ENCODE peak calls at places on chromosome 3, in six cellular contexts. R is adrenal gland, S is tibial artery, Y is progenitor cell of endocrine pancreas, U is mammary epithelial cell, K is left ventricle myocardium inferior. I is an unnamed sample.

GRCh38 chr3:12350151-12350813 is 61.4 kb downstream of the PPARG start:
- DNase-seq in R (peak), S (peak), Y (no peak), U (no peak), K (no peak), I (no peak)

GRCh38 chr3:50444213-50444612 is 59.2 kb downstream of the CACNA2D2 start:
- DNase-seq in R (no peak), S (no peak), Y (no peak), U (no peak), K (no peak), I (no peak)

GRCh38 chr3:126124148-126124868 is 40.4 kb upstream of the SLC41A3 start:
- DNase-seq in R (peak), S (peak), Y (no peak), U (no peak), K (peak), I (no peak)

GRCh38 chr3:102248981-102249705 is 185.7 kb upstream of the ZPLD1 start:
- DNase-seq in R (no peak), S (no peak), Y (no peak), U (peak), K (no peak), I (no peak)

GRCh38 chr3:179146911-179147570 is 1.1 kb upstream of the PIK3CA start:
- DNase-seq in R (peak), S (no peak), Y (no peak), U (peak), K (no peak), I (peak)

GRCh38 chr3:172272699-172273098 is 175.6 kb downstream of the GHSR start:
- DNase-seq in R (no peak), S (no peak), Y (no peak), U (no peak), K (no peak), I (no peak)

GRCh38 chr3:156106721-156107373 is 13.5 kb upstream of the KCNAB1 start:
- DNase-seq in R (no peak), S (no peak), Y (no peak), U (no peak), K (no peak), I (no peak)

GRCh38 chr3:177320765-177321247 is 123.5 kb upstream of the TBL1XR1 start:
- DNase-seq in R (no peak), S (no peak), Y (no peak), U (no peak), K (no peak), I (no peak)

GRCh38 chr3:51975857-51976549 is 1.1 kb downstream of the ABHD14A start:
- DNase-seq in R (peak), S (peak), Y (peak), U (no peak), K (peak), I (peak)

GRCh38 chr3:138464490-138464860 is 30.1 kb downstream of the ESYT3 start:
- DNase-seq in R (no peak), S (no peak), Y (no peak), U (no peak), K (no peak), I (no peak)

GRCh38 chr3:188058569-188059184 is 95.3 kb upstream of the LPP start:
- DNase-seq in R (no peak), S (no peak), Y (no peak), U (no peak), K (no peak), I (no peak)

GRCh38 chr3:71564361-71564760 is 19.2 kb downstream of the FOXP1 start:
- DNase-seq in R (no peak), S (peak), Y (no peak), U (no peak), K (no peak), I (peak)

GRCh38 chr3:47022540-47023161 is 43.2 kb downstream of the NBEAL2 start:
- DNase-seq in R (peak), S (no peak), Y (no peak), U (no peak), K (no peak), I (no peak)

GRCh38 chr3:173396191-173397041 is 1.1 kb upstream of the NLGN1 start:
- DNase-seq in R (no peak), S (no peak), Y (no peak), U (no peak), K (no peak), I (no peak)

GRCh38 chr3:72177075-72178050 is 392.4 kb upstream of the PROK2 start:
- DNase-seq in R (peak), S (peak), Y (no peak), U (peak), K (peak), I (no peak)

GRCh38 chr3:31170932-31171670 is 276.6 kb upstream of the GADL1 start:
- DNase-seq in R (no peak), S (no peak), Y (no peak), U (peak), K (no peak), I (no peak)

GRCh38 chr3:177224406-177224805 is 27.1 kb upstream of the TBL1XR1 start:
- DNase-seq in R (no peak), S (no peak), Y (no peak), U (no peak), K (no peak), I (no peak)

GRCh38 chr3:49015072-49015471 is 3.3 kb downstream of the DALRD3 start:
- DNase-seq in R (no peak), S (no peak), Y (no peak), U (no peak), K (no peak), I (no peak)

GRCh38 chr3:189914799-189915198 is 205.9 kb downstream of the P3H2 start:
- DNase-seq in R (peak), S (peak), Y (no peak), U (peak), K (no peak), I (no peak)

GRCh38 chr3:29486087-29486486 is 205.2 kb downstream of the RBMS3 start:
- DNase-seq in R (no peak), S (no peak), Y (no peak), U (peak), K (no peak), I (no peak)

DNA sequence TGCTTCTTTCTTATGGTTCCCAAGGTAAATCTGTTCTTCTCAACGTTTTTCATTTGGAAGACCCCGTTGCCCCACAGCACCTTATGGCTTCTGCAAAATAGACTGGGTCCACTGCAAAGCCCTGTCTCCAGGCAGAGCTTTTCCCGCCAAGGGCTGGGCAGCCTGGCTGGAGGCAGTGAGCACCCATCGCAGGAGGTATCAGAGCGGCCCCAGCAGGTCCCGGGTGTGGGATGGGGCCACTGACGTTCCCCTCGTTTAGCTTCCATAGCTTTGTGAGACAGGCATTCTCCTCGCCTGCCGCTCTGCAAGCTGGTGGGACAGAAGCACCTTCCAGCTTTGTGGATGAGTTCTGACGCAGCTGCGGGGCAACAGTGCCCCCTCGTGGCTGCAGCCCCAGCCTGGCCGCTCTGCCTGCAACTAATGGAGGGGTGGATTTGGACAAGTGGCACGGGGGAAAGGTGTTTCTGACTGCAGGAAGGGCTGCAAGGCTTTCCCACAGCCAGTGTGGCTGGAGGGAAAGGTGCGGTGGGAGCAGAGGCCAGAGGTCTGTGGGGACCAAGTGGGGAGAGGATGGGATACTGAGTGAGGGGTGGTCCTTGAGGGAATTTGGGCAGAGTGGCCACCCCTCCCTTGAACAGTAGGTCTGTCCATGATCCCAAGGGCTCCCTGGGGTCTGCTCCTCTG is 99.3 kb downstream of the FBLN2 start:
- DNase-seq in R (peak), S (peak), Y (peak), U (peak), K (peak), I (peak)
- TF ChIP-seq CTCF in R (peak), S (peak), Y (peak), U (peak), K (peak), I (peak)

DNA sequence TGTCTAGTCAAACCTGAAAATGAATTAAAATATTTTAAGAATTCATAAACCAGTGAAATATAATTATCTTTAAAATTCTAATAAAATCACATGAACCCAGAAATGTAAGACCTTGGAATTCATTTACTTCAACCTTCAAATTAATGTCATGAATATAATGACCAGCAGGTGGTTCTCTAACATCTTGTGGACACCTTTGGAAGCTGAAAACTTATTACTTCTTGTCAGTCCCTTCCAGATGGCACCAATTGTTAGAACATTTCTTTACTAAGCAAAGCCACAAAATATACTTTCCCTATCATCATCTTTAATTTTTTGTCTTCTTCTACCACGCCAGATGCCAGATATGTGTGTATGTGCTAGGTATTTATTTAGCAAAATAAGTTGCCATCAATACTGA is 240.0 kb downstream of the MBNL1 start:
- DNase-seq in R (no peak), S (no peak), Y (no peak), U (peak), K (no peak), I (no peak)
- TF ChIP-seq CTCF in R (peak), S (peak), Y (peak), U (peak), K (peak), I (peak)

DNA sequence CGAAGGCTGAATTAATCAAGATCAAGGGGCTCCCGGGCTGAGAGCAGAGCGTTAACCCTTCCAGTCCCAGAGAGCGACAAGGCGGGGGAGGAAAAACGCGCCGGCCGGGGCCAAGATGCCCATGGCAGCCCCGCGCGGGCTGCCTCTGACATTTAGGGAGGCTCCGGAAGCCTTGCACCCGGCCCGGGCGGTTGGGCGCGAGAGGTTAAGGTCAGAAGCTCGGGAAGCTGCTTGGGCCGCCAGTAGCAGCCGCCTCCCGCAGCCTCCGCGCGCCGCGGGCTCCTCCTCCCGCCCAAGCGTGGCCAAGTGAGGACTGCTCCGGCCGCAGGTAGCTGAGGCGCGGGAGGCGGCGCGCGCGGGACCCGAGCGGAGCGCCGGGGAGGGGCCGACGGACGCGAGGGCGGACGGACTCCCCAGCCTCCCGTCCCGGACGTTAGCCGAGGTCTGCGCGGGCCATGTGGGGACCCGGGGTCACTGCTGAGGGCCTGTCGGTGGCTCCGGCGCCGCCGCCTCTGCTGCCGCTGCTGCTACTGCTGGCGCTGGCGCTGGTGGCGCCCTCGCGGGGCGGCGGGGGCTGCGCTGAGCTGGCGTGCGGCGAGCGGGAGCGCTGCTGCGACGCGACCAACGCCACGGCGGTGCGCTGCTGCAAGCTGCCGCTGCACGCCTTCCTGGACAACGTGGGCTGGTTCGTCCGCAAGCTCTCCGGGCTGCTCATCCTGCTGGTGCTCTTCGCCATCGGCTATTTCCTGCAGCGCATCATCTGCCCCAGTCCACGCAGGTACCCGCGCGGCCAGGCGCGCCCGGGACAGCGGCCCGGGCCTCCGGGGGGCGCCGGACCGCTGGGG is at the start of gene C3orf80:
- DNase-seq in R (peak), S (peak), Y (peak), U (peak), K (peak), I (peak)
- TF ChIP-seq CTCF in R (peak), S (no peak), Y (peak), U (no peak), K (peak), I (peak)

GRCh38 chr3:134299888-134300206 is 49.2 kb upstream of the RYK start:
- DNase-seq in R (no peak), S (no peak), Y (no peak), U (no peak), K (no peak), I (no peak)
- TF ChIP-seq CTCF in R (no peak), S (no peak), Y (no peak), U (no peak), K (no peak), I (no peak)

GRCh38 chr3:9792405-9793160 is at the start of the genes ARPC4 and TADA3:
- DNase-seq in R (peak), S (peak), Y (peak), U (peak), K (peak), I (peak)
- TF ChIP-seq CTCF in R (no peak), S (peak), Y (peak), U (no peak), K (peak), I (no peak)

GRCh38 chr3:133831966-133832801 is 26.6 kb downstream of the SRPRB start:
- DNase-seq in R (no peak), S (no peak), Y (no peak), U (no peak), K (no peak), I (no peak)
- TF ChIP-seq CTCF in R (no peak), S (no peak), Y (peak), U (no peak), K (peak), I (no peak)

GRCh38 chr3:128112406-128112968 is 11.1 kb downstream of the RUVBL1 start:
- DNase-seq in R (peak), S (no peak), Y (no peak), U (peak), K (no peak), I (no peak)
- TF ChIP-seq CTCF in R (peak), S (no peak), Y (no peak), U (no peak), K (no peak), I (no peak)

GRCh38 chr3:129026728-129027543 is 25.8 kb downstream of the EFCC1 start:
- DNase-seq in R (peak), S (peak), Y (peak), U (peak), K (peak), I (peak)
- TF ChIP-seq CTCF in R (peak), S (peak), Y (peak), U (peak), K (peak), I (peak)

I was measured in B cell.